ENCODE peak calls at places on chromosomes 16 and 17, in nine cellular contexts. T, A, L, E, J, B, W, Y and X are unnamed samples.

GRCh38 chr17:76866774-76867577 is 1.2 kb upstream of the MGAT5B start:
- DNase-seq in T (peak), A (no peak), L (no peak), E (no peak), J (no peak), B (no peak), W (peak), Y (no peak), X (no peak)

GRCh38 chr17:39536468-39536867 is 71.3 kb downstream of the NEUROD2 start:
- DNase-seq in T (no peak), A (no peak), L (no peak), E (no peak), J (no peak), B (no peak), W (no peak), Y (no peak), X (no peak)

GRCh38 chr16:31351246-31351936 is 3.6 kb upstream of the ITGAX start:
- DNase-seq in T (no peak), A (no peak), L (no peak), E (no peak), J (no peak), B (no peak), W (no peak), Y (no peak), X (no peak)

GRCh38 chr16:54632821-54633220 is 297.8 kb upstream of the IRX5 start:
- DNase-seq in T (no peak), A (no peak), L (no peak), E (no peak), J (no peak), B (no peak), W (no peak), Y (no peak), X (no peak)

GRCh38 chr16:48385272-48385953 is at the start of gene SIAH1:
- DNase-seq in T (peak), A (peak), L (peak), E (peak), J (peak), B (peak), W (peak), Y (peak), X (peak)

GRCh38 chr17:48439875-48440505 is 10.0 kb upstream of the SKAP1 start:
- DNase-seq in T (no peak), A (no peak), L (peak), E (peak), J (peak), B (no peak), W (no peak), Y (no peak), X (no peak)

GRCh38 chr17:48840441-48840840 is 9.6 kb downstream of the CALCOCO2 start:
- DNase-seq in T (no peak), A (no peak), L (no peak), E (no peak), J (no peak), B (no peak), W (no peak), Y (no peak), X (no peak)

GRCh38 chr17:28875856-28876564 is 21.2 kb downstream of the ERAL1 start:
- DNase-seq in T (no peak), A (no peak), L (no peak), E (no peak), J (no peak), B (no peak), W (no peak), Y (no peak), X (no peak)

GRCh38 chr17:28712037-28712704 is 483 bp upstream of the PROCA1 start:
- DNase-seq in T (no peak), A (peak), L (peak), E (peak), J (peak), B (no peak), W (no peak), Y (peak), X (no peak)

GRCh38 chr17:81935709-81936084 is 1.4 kb downstream of the PYCR1 start:
- DNase-seq in T (no peak), A (no peak), L (no peak), E (no peak), J (no peak), B (no peak), W (no peak), Y (no peak), X (no peak)

GRCh38 chr16:8391219-8391757 is 199.0 kb downstream of the TMEM114 start:
- DNase-seq in T (no peak), A (no peak), L (no peak), E (no peak), J (no peak), B (no peak), W (no peak), Y (no peak), X (no peak)

GRCh38 chr17:78214016-78214705 is at the start of gene BIRC5:
- DNase-seq in T (peak), A (peak), L (peak), E (peak), J (peak), B (peak), W (peak), Y (peak), X (peak)

GRCh38 chr17:27984404-27984803 is 58.1 kb upstream of the NLK start:
- DNase-seq in T (no peak), A (no peak), L (no peak), E (no peak), J (no peak), B (no peak), W (no peak), Y (no peak), X (no peak)

GRCh38 chr17:80913928-80914821 is 77.5 kb upstream of the CHMP6 start:
- DNase-seq in T (no peak), A (no peak), L (no peak), E (no peak), J (no peak), B (no peak), W (no peak), Y (no peak), X (no peak)

GRCh38 chr16:85234310-85235235 is 122.3 kb upstream of the CIBAR2 start:
- DNase-seq in T (peak), A (no peak), L (no peak), E (no peak), J (no peak), B (peak), W (peak), Y (peak), X (no peak)

GRCh38 chr17:27549251-27549919 is 81.6 kb upstream of the LGALS9 start:
- DNase-seq in T (no peak), A (no peak), L (no peak), E (no peak), J (no peak), B (no peak), W (no peak), Y (no peak), X (no peak)

GRCh38 chr17:2239882-2240430 is 63.6 kb downstream of the SMG6 start:
- DNase-seq in T (peak), A (no peak), L (no peak), E (no peak), J (no peak), B (no peak), W (peak), Y (no peak), X (no peak)

GRCh38 chr17:54194268-54194667 is 371.5 kb downstream of the KIF2B start:
- DNase-seq in T (no peak), A (no peak), L (no peak), E (no peak), J (no peak), B (no peak), W (no peak), Y (no peak), X (no peak)

GRCh38 chr16:64174327-64174726 is 947.5 kb downstream of the CDH11 start:
- DNase-seq in T (no peak), A (no peak), L (no peak), E (no peak), J (no peak), B (no peak), W (no peak), Y (no peak), X (no peak)

GRCh38 chr17:56648814-56649213 is 55.3 kb downstream of the NOG start:
- DNase-seq in T (no peak), A (no peak), L (no peak), E (no peak), J (no peak), B (no peak), W (peak), Y (no peak), X (no peak)

GRCh38 chr16:17544785-17545184 is 74.0 kb upstream of the XYLT1 start:
- DNase-seq in T (no peak), A (peak), L (peak), E (no peak), J (no peak), B (no peak), W (no peak), Y (peak), X (no peak)

GRCh38 chr16:69935740-69936139 is 15.4 kb upstream of the CLEC18A start:
- DNase-seq in T (no peak), A (no peak), L (no peak), E (no peak), J (no peak), B (no peak), W (no peak), Y (no peak), X (no peak)

GRCh38 chr17:59810894-59811153 is 81.9 kb downstream of the TUBD1 start:
- DNase-seq in T (no peak), A (no peak), L (no peak), E (no peak), J (no peak), B (no peak), W (no peak), Y (no peak), X (no peak)

GRCh38 chr16:55444754-55445485 is 34.1 kb upstream of the MMP2 start:
- DNase-seq in T (no peak), A (no peak), L (no peak), E (no peak), J (no peak), B (no peak), W (no peak), Y (no peak), X (no peak)

GRCh38 chr16:70253291-70254094 is 1.8 kb upstream of the EXOSC6 start:
- DNase-seq in T (peak), A (peak), L (peak), E (peak), J (no peak), B (no peak), W (peak), Y (peak), X (no peak)